ENCODE peak calls at places on chromosomes 16 and 17, in nine cellular contexts. M is transverse colon, O is fibroblast of lung, L is upper lobe of right lung, G is PC-9, B is SK-N-SH, Z is A673, P is lung, S is psoas muscle. X is an unnamed sample.
A peak's percentile ranks its signal among the peaks of the same experiment; 100 is the strongest.

GRCh38 chr17:56891751-56892150 is 22.1 kb downstream of the TRIM25 start:
- DNase-seq in B (peak; percentile 52), G (no peak), Z (peak; percentile 15), M (peak; percentile 36), S (peak; percentile 64), O (no peak), P (peak; percentile 55), L (peak; percentile 71), X (no peak)

GRCh38 chr17:78272181-78272913 is 40.9 kb downstream of the TMEM235 start:
- DNase-seq in P (peak; percentile 80), S (no peak), L (peak; percentile 89), O (peak; percentile 46), B (peak; percentile 15), G (peak; percentile 58), Z (no peak), M (peak; percentile 83), X (no peak)

GRCh38 chr16:81610144-81610842 is 165.7 kb downstream of the CMIP start:
- DNase-seq in Z (no peak), P (peak; percentile 45), O (peak; percentile 90), B (peak; percentile 87), S (peak; percentile 87), M (peak; percentile 57), G (peak; percentile 57), L (peak; percentile 73), X (no peak)

GRCh38 chr17:31494259-31495048 is 103.0 kb downstream of the RAB11FIP4 start:
- DNase-seq in P (no peak), L (no peak), Z (no peak), S (peak; percentile 21), G (peak; percentile 35), O (no peak), B (no peak), M (peak; percentile 61), X (no peak)

GRCh38 chr16:26717826-26718225 is 348.9 kb upstream of the C16orf82 start:
- DNase-seq in G (no peak), O (no peak), P (no peak), B (no peak), S (no peak), Z (peak; percentile 40), M (no peak), L (no peak), X (no peak)

GRCh38 chr16:88805340-88805715 is 1.7 kb downstream of the CDT1 start:
- DNase-seq in Z (no peak), O (no peak), G (no peak), M (no peak), B (no peak), P (no peak), L (peak; percentile 66), S (peak; percentile 53), X (peak; percentile 49)

GRCh38 chr16:86668136-86668535 is 89.8 kb downstream of the FOXL1 start:
- DNase-seq in S (no peak), L (no peak), G (no peak), Z (peak; percentile 41), B (no peak), M (no peak), O (peak; percentile 87), P (no peak), X (no peak)

GRCh38 chr17:83200231-83200699 is 120.9 kb downstream of the METRNL start:
- DNase-seq in Z (no peak), M (peak; percentile 63), G (peak; percentile 83), O (peak; percentile 39), L (peak; percentile 87), B (no peak), P (peak; percentile 48), S (peak; percentile 87), X (no peak)

GRCh38 chr17:50604470-50604869 is 30.2 kb upstream of the ABCC3 start:
- DNase-seq in M (peak; percentile 19), O (peak; percentile 72), P (no peak), B (peak; percentile 99), L (no peak), Z (peak; percentile 88), G (no peak), S (peak; percentile 79), X (no peak)

GRCh38 chr17:48544356-48545021 is 420 bp downstream of the HOXB2 start:
- DNase-seq in B (no peak), G (no peak), Z (peak; percentile 91), S (peak; percentile 91), L (peak; percentile 81), O (peak; percentile 94), P (peak; percentile 74), M (peak; percentile 81), X (peak; percentile 66)

GRCh38 chr17:1244606-1245012 is 25.6 kb upstream of the BHLHA9 start:
- DNase-seq in L (no peak), M (no peak), O (peak; percentile 71), G (no peak), B (no peak), Z (no peak), P (no peak), S (no peak), X (no peak)

GRCh38 chr16:23027386-23027785 is 121.9 kb downstream of the USP31 start:
- DNase-seq in M (no peak), Z (no peak), G (no peak), P (no peak), B (no peak), O (no peak), L (no peak), S (no peak), X (no peak)

GRCh38 chr16:4450921-4451619 is 23.4 kb downstream of the NMRAL1 start:
- DNase-seq in P (no peak), L (no peak), S (no peak), G (no peak), Z (peak; percentile 43), O (no peak), M (no peak), B (no peak), X (no peak)

GRCh38 chr17:19346351-19347255 is 15.9 kb downstream of the B9D1 start:
- DNase-seq in G (peak; percentile 73), B (no peak), Z (peak; percentile 88), S (peak; percentile 87), P (no peak), L (peak; percentile 47), O (peak; percentile 95), M (peak; percentile 42), X (peak; percentile 40)

GRCh38 chr16:82653550-82654511 is 27.1 kb downstream of the CDH13 start:
- DNase-seq in L (no peak), M (no peak), G (no peak), P (no peak), S (no peak), O (peak; percentile 94), Z (peak; percentile 81), B (no peak), X (no peak)

GRCh38 chr17:21419299-21420239 is 43.4 kb downstream of the KCNJ12 start:
- DNase-seq in S (no peak), P (no peak), G (no peak), Z (no peak), O (no peak), B (no peak), M (no peak), L (peak; percentile 64), X (no peak)

GRCh38 chr16:80198265-80198994 is 342.4 kb upstream of the DYNLRB2 start:
- DNase-seq in S (no peak), L (no peak), Z (no peak), M (no peak), B (no peak), G (no peak), O (peak; percentile 30), P (no peak), X (no peak)

GRCh38 chr17:11935734-11936406 is 61.4 kb downstream of the ZNF18 start:
- DNase-seq in Z (peak; percentile 88), M (peak; percentile 67), P (peak; percentile 38), G (peak; percentile 55), L (no peak), B (peak; percentile 57), O (peak; percentile 16), S (no peak), X (no peak)

GRCh38 chr17:51214920-51215319 is 44.9 kb downstream of the MBTD1 start:
- DNase-seq in B (no peak), P (no peak), O (no peak), Z (no peak), M (no peak), S (no peak), G (no peak), L (no peak), X (no peak)

DNA sequence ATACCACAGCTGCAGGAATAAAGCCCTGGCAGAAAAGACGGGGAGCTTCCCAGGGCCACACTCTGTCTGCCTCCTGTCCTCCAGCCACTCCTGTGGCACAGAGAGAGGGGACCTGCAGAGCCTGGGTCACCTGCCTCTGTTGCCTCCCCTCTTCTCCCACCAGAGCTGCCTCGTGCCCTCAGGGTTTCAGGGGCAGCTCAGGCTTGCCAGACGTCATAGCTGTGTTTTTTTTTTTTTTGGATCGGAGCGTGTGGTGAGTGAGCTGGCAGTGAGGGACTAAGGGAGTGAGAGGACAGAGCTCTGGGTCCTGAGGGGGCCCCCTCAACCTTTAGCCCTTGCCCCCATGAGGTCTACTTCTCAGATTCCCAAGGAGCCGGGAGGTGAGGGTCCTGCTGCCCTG is 2.1 kb downstream of the PIK3R6 start:
- DNase-seq in B (no peak), O (no peak), G (no peak), L (no peak), S (no peak), P (no peak), Z (no peak), M (no peak), X (no peak)
- H3K4me1 ChIP-seq in B (no peaks in the 10 kb centered on the region), O (no peaks in the 10 kb centered on the region), G (no peaks in the 10 kb centered on the region), L (no peaks in the 10 kb centered on the region), S (no peaks in the 10 kb centered on the region), P (no peaks in the 10 kb centered on the region), Z (no peaks in the 10 kb centered on the region), M (no peaks in the 10 kb centered on the region), X (no peaks in the 10 kb centered on the region)

GRCh38 chr17:69761011-69761410 is 314.0 kb upstream of the KCNJ16 start:
- DNase-seq in O (peak; percentile 45), G (no peak), L (no peak), B (no peak), Z (no peak), M (no peak), S (no peak), P (no peak), X (no peak)
- H3K4me3 ChIP-seq in O (no peak overlapping the region), G (no peak overlapping the region), L (no peak overlapping the region), B (no peak overlapping the region), Z (no peak overlapping the region), M (no peak overlapping the region), S (no peak overlapping the region), P (no peak overlapping the region), X (no peak overlapping the region)

GRCh38 chr17:27882162-27882840 is 10.9 kb downstream of the LYRM9 start:
- DNase-seq in L (no peak), P (no peak), O (no peak), S (no peak), Z (no peak), G (no peak), M (no peak), B (no peak), X (no peak)
- H3K4me1 ChIP-seq in L (no peaks in the 10 kb centered on the region), P (no peaks in the 10 kb centered on the region), O (no peaks in the 10 kb centered on the region), S (no peaks in the 10 kb centered on the region), Z (no peaks in the 10 kb centered on the region), G (no peaks in the 10 kb centered on the region), M (no peaks in the 10 kb centered on the region), B (peaks cover 3% of the 10 kb centered on the region), X (no peaks in the 10 kb centered on the region)

GRCh38 chr16:55832425-55832787 is 490 bp downstream of the CES1 start:
- DNase-seq in O (no peak), Z (peak; percentile 40), S (no peak), M (no peak), L (no peak), G (no peak), B (no peak), P (no peak), X (no peak)
- H3K4me3 ChIP-seq in O (peak overlapping the region; percentile 28), Z (peak overlapping the region; percentile 72), S (peak overlapping the region; percentile 44), M (peak overlapping the region; percentile 18), L (peak overlapping the region; percentile 42), G (no peak overlapping the region), B (no peak overlapping the region), P (peak overlapping the region; percentile 22), X (no peak overlapping the region)